ENCODE peak calls at places on chromosomes 2 and 18, in nine cellular contexts. O, H, C, X, D, L, A, S and J are unnamed samples.

GRCh38 chr2:213104089-213104902 is 47.1 kb downstream of the IKZF2 start:
- DNase-seq in L (no peak), D (no peak), H (no peak), A (no peak), S (no peak), O (no peak), X (peak; percentile 74), C (no peak), J (no peak)

GRCh38 chr2:104872034-104872865 is 18.3 kb downstream of the POU3F3 start:
- DNase-seq in L (peak; percentile 81), D (no peak), S (no peak), O (no peak), X (no peak), C (peak; percentile 76), H (no peak), A (no peak), J (no peak)

GRCh38 chr18:36212301-36212977 is 25.1 kb downstream of the MOCOS start:
- DNase-seq in H (no peak), D (no peak), S (no peak), C (peak; percentile 27), A (no peak), X (peak; percentile 6), L (no peak), O (no peak), J (no peak)

GRCh38 chr2:218311908-218312756 is 19.8 kb upstream of the TMBIM1 start:
- DNase-seq in S (no peak), D (no peak), A (no peak), O (no peak), C (no peak), X (no peak), H (no peak), L (no peak), J (no peak)

GRCh38 chr2:103139628-103140268 is 377.9 kb downstream of the TMEM182 start:
- DNase-seq in D (no peak), O (no peak), S (no peak), H (no peak), X (no peak), C (no peak), L (no peak), A (no peak), J (no peak)

GRCh38 chr18:23354625-23355024 is 98.5 kb upstream of the RIOK3 start:
- DNase-seq in C (no peak), H (no peak), S (no peak), D (no peak), A (no peak), X (peak; percentile 38), O (no peak), L (no peak), J (no peak)

GRCh38 chr2:170360546-170361358 is 182.8 kb downstream of the MYO3B start:
- DNase-seq in H (no peak), X (no peak), A (no peak), L (no peak), S (no peak), D (no peak), C (peak; percentile 87), O (no peak), J (no peak)

GRCh38 chr2:203122317-203122998 is 107.8 kb downstream of the NBEAL1 start:
- DNase-seq in X (peak; percentile 32), L (no peak), H (no peak), C (no peak), O (no peak), A (no peak), S (no peak), D (no peak), J (peak; percentile 20)

GRCh38 chr2:219426068-219426443 is 7.9 kb downstream of the DES start:
- DNase-seq in O (no peak), S (no peak), L (no peak), C (no peak), X (no peak), H (no peak), D (no peak), A (no peak), J (no peak)

GRCh38 chr18:37452697-37453385 is 112.8 kb downstream of the CELF4 start:
- DNase-seq in S (no peak), D (no peak), O (no peak), H (no peak), L (no peak), X (peak; percentile 31), C (no peak), A (no peak), J (no peak)

GRCh38 chr2:11691071-11691660 is 21.2 kb upstream of the NTSR2 start:
- DNase-seq in H (no peak), L (no peak), X (no peak), D (no peak), A (no peak), S (no peak), O (peak; percentile 51), C (no peak), J (no peak)

GRCh38 chr2:168913171-168913484 is 12.0 kb downstream of the G6PC2 start:
- DNase-seq in O (no peak), H (no peak), X (no peak), C (no peak), L (no peak), D (no peak), A (no peak), S (no peak), J (no peak)

GRCh38 chr2:58466803-58467202 is 225.7 kb upstream of the FANCL start:
- DNase-seq in O (no peak), A (no peak), X (no peak), C (no peak), D (no peak), H (no peak), S (no peak), L (no peak), J (no peak)

GRCh38 chr2:1488851-1489250 is 75.6 kb downstream of the TPO start:
- DNase-seq in A (no peak), L (no peak), O (peak; percentile 17), H (no peak), C (no peak), S (peak; percentile 8), D (no peak), X (no peak), J (no peak)

GRCh38 chr18:58221060-58221725 is 177.2 kb downstream of the NEDD4L start:
- DNase-seq in S (no peak), X (peak; percentile 67), A (no peak), O (no peak), D (no peak), L (no peak), H (peak; percentile 82), C (no peak), J (no peak)

GRCh38 chr18:23986610-23987359 is 27.8 kb upstream of the TTC39C start:
- DNase-seq in L (no peak), O (no peak), S (no peak), X (no peak), H (no peak), D (no peak), A (no peak), C (no peak), J (no peak)

GRCh38 chr18:80076379-80076778 is 32.7 kb upstream of the ADNP2 start:
- DNase-seq in O (no peak), H (no peak), L (no peak), C (no peak), A (no peak), D (no peak), S (no peak), X (no peak), J (no peak)

GRCh38 chr2:148813603-148814065 is 61.4 kb upstream of the KIF5C start:
- DNase-seq in S (no peak), D (peak; percentile 45), O (no peak), X (no peak), H (no peak), L (no peak), A (no peak), C (peak; percentile 73), J (no peak)

GRCh38 chr2:215728504-215729065 is 284.8 kb downstream of the MREG start:
- DNase-seq in S (peak; percentile 78), H (no peak), O (no peak), A (no peak), D (no peak), L (no peak), C (no peak), X (peak; percentile 92), J (no peak)

GRCh38 chr2:157441072-157441454 is 2.8 kb downstream of the CYTIP start:
- DNase-seq in X (no peak), O (no peak), A (no peak), H (no peak), D (no peak), L (no peak), C (no peak), S (no peak), J (no peak)

GRCh38 chr2:120246546-120247300 is 5.9 kb upstream of the RALB start:
- DNase-seq in H (no peak), D (no peak), S (no peak), C (no peak), X (no peak), L (no peak), A (no peak), O (no peak), J (no peak)

GRCh38 chr2:53969285-53970094 is 1.3 kb downstream of the PSME4 start:
- DNase-seq in O (no peak), S (no peak), C (no peak), X (peak; percentile 88), L (no peak), A (no peak), D (no peak), H (peak; percentile 70), J (no peak)

GRCh38 chr2:68018727-68019126 is 44.1 kb downstream of the C1D start:
- DNase-seq in O (no peak), A (no peak), D (no peak), X (no peak), L (no peak), C (no peak), S (no peak), H (no peak), J (no peak)

GRCh38 chr18:75204978-75205759 is 3.8 kb downstream of the PTGR3 start:
- DNase-seq in A (no peak), D (no peak), L (no peak), C (peak; percentile 38), O (no peak), H (no peak), S (no peak), X (peak; percentile 45), J (no peak)

GRCh38 chr2:33766175-33766574 is 167.1 kb upstream of the FAM98A start:
- DNase-seq in S (no peak), X (no peak), D (no peak), O (no peak), A (no peak), C (no peak), L (no peak), H (no peak), J (no peak)

GRCh38 chr2:79713131-79713785 is 200.4 kb downstream of the CTNNA2 start:
- DNase-seq in A (no peak), S (no peak), O (no peak), D (no peak), L (no peak), H (no peak), X (no peak), C (no peak), J (no peak)

GRCh38 chr2:136173126-136173525 is 55.2 kb upstream of the CXCR4 start:
- DNase-seq in X (no peak), A (no peak), H (no peak), C (no peak), L (no peak), D (no peak), S (no peak), O (no peak), J (no peak)

GRCh38 chr2:208069186-208069585 is 43.9 kb upstream of the PLEKHM3 start:
- DNase-seq in X (peak; percentile 48), L (no peak), S (no peak), A (no peak), O (no peak), D (no peak), C (no peak), H (no peak), J (no peak)